ENCODE peak calls at places on chromosome 12, in four cellular contexts. W, R, Q and Z are unnamed samples. For H3K4me1, the result is how much of the 10 kb centered on the place peaks cover.

GRCh38 chr12:77232045-77232444 is 166.7 kb upstream of the E2F7 start:
- DNase-seq in W (peak), R (no peak), Q (no peak), Z (no peak)

GRCh38 chr12:106271575-106272505 is 24.0 kb upstream of the CKAP4 start:
- DNase-seq in W (no peak), R (no peak), Q (no peak), Z (peak)

GRCh38 chr12:20444595-20445170 is 76.3 kb downstream of the PDE3A start:
- DNase-seq in W (no peak), R (no peak), Q (no peak), Z (no peak)

GRCh38 chr12:3171195-3171591 is 94.0 kb downstream of the TSPAN9 start:
- DNase-seq in W (no peak), R (no peak), Q (no peak), Z (no peak)

GRCh38 chr12:50620050-50620974 is 115.5 kb downstream of the DIP2B start:
- DNase-seq in W (peak), R (peak), Q (no peak), Z (no peak)

GRCh38 chr12:74780458-74781241 is 243.0 kb downstream of the ATXN7L3B start:
- DNase-seq in W (peak), R (no peak), Q (no peak), Z (no peak)

GRCh38 chr12:23906329-23906728 is 43.1 kb downstream of the SOX5 start:
- DNase-seq in W (peak), R (peak), Q (no peak), Z (no peak)

GRCh38 chr12:4562034-4562657 is at the start of gene DYRK4:
- DNase-seq in W (peak), R (peak), Q (peak), Z (peak)

GRCh38 chr12:26373606-26374495 is 178.5 kb downstream of the SSPN start:
- DNase-seq in W (peak), R (no peak), Q (no peak), Z (no peak)

GRCh38 chr12:132729541-132730320 is 19.1 kb downstream of the PGAM5 start:
- DNase-seq in W (peak), R (no peak), Q (no peak), Z (no peak)

GRCh38 chr12:29921307-29921706 is 137.6 kb upstream of the TMTC1 start:
- DNase-seq in W (peak), R (no peak), Q (no peak), Z (no peak)

GRCh38 chr12:49428652-49429549 is 61.6 kb downstream of the SPATS2 start:
- DNase-seq in W (peak), R (no peak), Q (no peak), Z (no peak)

GRCh38 chr12:122899887-122900286 is 4.0 kb upstream of the VPS37B start:
- DNase-seq in W (no peak), R (no peak), Q (no peak), Z (no peak)

GRCh38 chr12:124506145-124506831 is 61.1 kb downstream of the NCOR2 start:
- DNase-seq in W (peak), R (no peak), Q (peak), Z (peak)

GRCh38 chr12:76260390-76260748 is 87.8 kb downstream of the BBS10 start:
- DNase-seq in W (peak), R (no peak), Q (no peak), Z (no peak)

GRCh38 chr12:43676183-43676813 is 82.3 kb downstream of the PUS7L start:
- DNase-seq in W (peak), R (peak), Q (no peak), Z (peak)

GRCh38 chr12:101732318-101732717 is 6.9 kb downstream of the SYCP3 start:
- DNase-seq in W (no peak), R (no peak), Q (no peak), Z (no peak)

GRCh38 chr12:104903648-104904423 is 54.3 kb downstream of the SLC41A2 start:
- DNase-seq in W (no peak), R (no peak), Q (no peak), Z (peak)

GRCh38 chr12:31517994-31518393 is 72.9 kb downstream of the DENND5B start:
- DNase-seq in W (peak), R (no peak), Q (no peak), Z (no peak)

GRCh38 chr12:65891987-65892481 is 67.8 kb downstream of the HMGA2 start:
- DNase-seq in W (peak), R (no peak), Q (peak), Z (peak)

GRCh38 chr12:82817368-82817767 is 130.7 kb downstream of the TMTC2 start:
- DNase-seq in W (peak), R (no peak), Q (no peak), Z (no peak)

GRCh38 chr12:48160807-48161206 is 3.5 kb upstream of the ASB8 start:
- DNase-seq in W (peak), R (no peak), Q (no peak), Z (peak)

GRCh38 chr12:2084553-2085296 is 31.9 kb downstream of the CACNA1C start:
- DNase-seq in W (peak), R (no peak), Q (no peak), Z (no peak)

GRCh38 chr12:47766496-47767196 is 6.4 kb upstream of the SLC48A1 start:
- DNase-seq in W (no peak), R (peak), Q (no peak), Z (no peak)

GRCh38 chr12:5254703-5255102 is 177.2 kb upstream of the NTF3 start:
- DNase-seq in W (peak), R (no peak), Q (no peak), Z (no peak)

GRCh38 chr12:95424271-95424994 is 49.5 kb upstream of the METAP2 start:
- DNase-seq in W (no peak), R (no peak), Q (no peak), Z (peak)

GRCh38 chr12:127803545-127803944 is 463.4 kb upstream of the TMEM132C start:
- DNase-seq in W (peak), R (no peak), Q (no peak), Z (no peak)

GRCh38 chr12:87953257-87953860 is 75.8 kb downstream of the C12orf50 start:
- DNase-seq in W (peak), R (peak), Q (no peak), Z (no peak)

GRCh38 chr12:125852116-125852515 is 786.9 kb downstream of the AACS start:
- DNase-seq in W (no peak), R (no peak), Q (no peak), Z (no peak)

GRCh38 chr12:80777587-80777986 is 60.9 kb downstream of the MYF5 start:
- DNase-seq in W (peak), R (no peak), Q (no peak), Z (no peak)

GRCh38 chr12:77746108-77746507 is 84.6 kb upstream of the NAV3 start:
- DNase-seq in W (no peak), R (no peak), Q (no peak), Z (no peak)

GRCh38 chr12:29208935-29209701 is 60.0 kb downstream of the FAR2 start:
- DNase-seq in W (no peak), R (no peak), Q (peak), Z (no peak)

GRCh38 chr12:6264402-6265037 is 46.0 kb upstream of the PLEKHG6 start:
- DNase-seq in W (no peak), R (no peak), Q (peak), Z (no peak)

GRCh38 chr12:89451876-89452275 is 72.7 kb downstream of the GALNT4 start:
- DNase-seq in W (peak), R (peak), Q (no peak), Z (no peak)

GRCh38 chr12:112750971-112751370 is 40.6 kb upstream of the RPH3A start:
- DNase-seq in W (no peak), R (no peak), Q (no peak), Z (no peak)

GRCh38 chr12:97003276-97003675 is 96.2 kb downstream of the NEDD1 start:
- DNase-seq in W (no peak), R (no peak), Q (no peak), Z (no peak)

GRCh38 chr12:31705651-31706050 is 23.2 kb downstream of the AMN1 start:
- DNase-seq in W (no peak), R (no peak), Q (no peak), Z (no peak)

GRCh38 chr12:60441577-60441976 is 845.7 kb downstream of the SLC16A7 start:
- DNase-seq in W (no peak), R (no peak), Q (no peak), Z (no peak)
- H3K4me3 ChIP-seq in W (no peak), R (no peak), Q (no peak), Z (no peak)

GRCh38 chr12:116152268-116152667 is 125.2 kb downstream of the MED13L start:
- DNase-seq in W (peak), R (no peak), Q (no peak), Z (no peak)

GRCh38 chr12:116153096-116153495 is 124.4 kb downstream of the MED13L start:
- DNase-seq in W (no peak), R (no peak), Q (no peak), Z (no peak)

GRCh38 chr12:116155383-116155782 is 122.1 kb downstream of the MED13L start:
- DNase-seq in W (no peak), R (no peak), Q (no peak), Z (no peak)

GRCh38 chr12:116156614-116157013 is 120.9 kb downstream of the MED13L start:
- DNase-seq in W (no peak), R (no peak), Q (no peak), Z (no peak)

DNA sequence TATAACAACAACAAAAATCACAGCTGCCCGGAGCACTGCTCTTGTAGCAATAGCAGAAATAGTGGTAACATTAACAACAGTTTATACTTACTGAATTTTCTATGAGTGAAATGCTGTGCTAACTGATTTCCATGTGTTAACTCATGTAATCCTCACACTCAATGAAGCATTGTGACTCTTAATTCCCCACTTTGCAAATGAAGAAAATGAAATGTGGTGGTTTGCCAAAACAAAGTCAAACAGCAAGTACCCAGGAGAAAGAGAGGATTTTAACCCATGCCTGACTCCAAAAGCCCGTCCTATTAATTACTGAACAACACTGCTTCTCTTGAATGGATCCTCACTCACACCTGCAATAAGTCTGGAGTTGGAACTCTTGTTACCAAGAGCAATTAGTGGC is 123.5 kb downstream of the MED13L start:
- DNase-seq in W (no peak), R (peak), Q (no peak), Z (no peak)
- H3K4me1 ChIP-seq in W (under half), R (half or more), Q (under half), Z (under half)

DNA sequence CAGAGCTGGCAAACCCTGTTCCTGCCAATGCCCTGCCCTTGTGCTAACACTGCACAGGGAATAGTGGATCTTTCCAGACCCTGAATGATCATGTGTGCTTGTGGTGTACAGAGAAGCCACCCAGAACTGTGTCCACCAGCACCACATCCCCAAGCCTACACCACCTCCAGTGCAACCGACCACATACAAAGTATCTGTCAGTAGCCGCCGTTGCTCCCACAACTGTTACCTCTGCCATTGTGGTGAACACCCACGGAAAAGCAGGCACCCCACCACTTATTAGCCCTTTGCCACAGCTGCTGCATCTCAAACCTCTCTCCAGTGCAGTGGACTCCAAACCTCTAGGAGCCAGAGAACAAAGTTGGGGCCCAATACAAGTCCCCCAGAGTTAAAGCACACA is 1049.6 kb downstream of the TRHDE start:
- DNase-seq in W (no peak), R (no peak), Q (no peak), Z (no peak)
- H3K4me3 ChIP-seq in W (no peak), R (no peak), Q (no peak), Z (no peak)

GRCh38 chr12:15688202-15688736 is 100.9 kb downstream of the EPS8 start:
- DNase-seq in W (no peak), R (peak), Q (peak), Z (peak)

GRCh38 chr12:15689751-15690191 is 99.4 kb downstream of the EPS8 start:
- DNase-seq in W (no peak), R (no peak), Q (no peak), Z (no peak)

GRCh38 chr12:15688838-15689237 is 100.3 kb downstream of the EPS8 start:
- DNase-seq in W (no peak), R (peak), Q (no peak), Z (no peak)

GRCh38 chr12:15684896-15685658 is 104.1 kb downstream of the EPS8 start:
- DNase-seq in W (peak), R (no peak), Q (no peak), Z (no peak)

DNA sequence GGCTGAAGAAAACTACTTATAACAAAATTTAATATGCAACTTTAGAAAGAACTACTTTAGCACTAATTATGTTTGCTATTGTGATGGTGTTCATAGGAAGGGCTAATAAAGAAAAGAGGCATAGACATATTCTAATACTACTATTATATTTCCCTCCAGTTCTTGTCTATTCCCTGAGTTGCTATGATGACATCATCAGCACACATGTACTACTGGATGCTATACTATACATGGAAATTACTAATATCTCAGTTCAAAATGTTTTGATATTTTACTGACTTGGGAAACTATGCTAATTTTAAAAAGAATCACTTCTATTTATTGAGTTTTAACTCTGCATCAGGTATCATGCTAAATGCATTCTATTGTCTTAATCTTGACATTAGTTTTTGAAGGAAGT is 101.6 kb downstream of the EPS8 start:
- DNase-seq in W (peak), R (no peak), Q (no peak), Z (no peak)
- H3K4me1 ChIP-seq in W (half or more), R (under half), Q (under half), Z (under half)

DNA sequence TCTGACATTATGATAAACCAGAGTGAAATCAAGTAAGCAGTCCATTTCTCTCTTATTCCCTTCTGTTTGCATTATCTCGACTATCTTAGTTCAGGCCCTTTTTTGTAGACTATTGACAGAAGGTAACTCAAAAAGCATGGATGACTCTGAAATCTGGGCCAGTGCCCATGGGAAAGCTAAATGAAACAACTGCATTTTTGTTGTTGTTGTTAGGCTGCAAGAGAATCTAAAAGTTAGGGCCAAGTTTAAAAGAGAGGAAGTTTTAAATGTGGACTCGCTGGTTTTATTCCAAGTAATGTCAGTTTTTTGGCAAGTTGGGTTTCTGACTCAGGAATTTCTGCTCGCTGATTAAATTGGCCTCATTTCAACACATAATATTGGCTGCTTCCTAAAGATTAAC is 201.1 kb downstream of the PIK3C2G start:
- DNase-seq in W (peak), R (no peak), Q (no peak), Z (no peak)
- H3K4me3 ChIP-seq in W (peak), R (no peak), Q (no peak), Z (no peak)

DNA sequence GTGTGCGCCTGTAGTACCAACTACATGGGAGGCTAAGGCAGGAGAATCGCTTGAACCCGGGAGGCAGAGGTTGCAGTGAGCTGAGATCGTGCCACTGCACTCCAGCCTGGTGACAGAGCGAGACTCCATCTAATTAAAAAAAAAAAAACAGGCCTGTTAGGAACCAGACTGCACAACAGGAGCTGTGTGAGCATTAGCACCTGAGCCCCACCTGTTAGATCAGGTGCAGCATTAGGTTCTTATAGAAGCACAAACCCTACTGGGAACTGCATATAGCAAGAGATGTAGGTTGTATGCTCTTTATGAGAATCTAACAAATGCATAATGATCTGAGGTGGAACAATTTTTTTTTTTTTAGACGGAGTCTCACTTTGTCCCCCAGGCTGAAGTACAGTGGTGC is 8.6 kb downstream of the ATXN2 start:
- DNase-seq in W (no peak), R (no peak), Q (no peak), Z (no peak)
- H3K4me1 ChIP-seq in W (under half), R (under half), Q (under half), Z (under half)

GRCh38 chr12:57194253-57194652 is 22.3 kb upstream of the NXPH4 start:
- DNase-seq in W (no peak), R (no peak), Q (no peak), Z (no peak)
- H3K4me3 ChIP-seq in W (no peak), R (no peak), Q (no peak), Z (no peak)

GRCh38 chr12:41217731-41218130 is 29.6 kb downstream of the PDZRN4 start:
- DNase-seq in W (no peak), R (no peak), Q (no peak), Z (no peak)

GRCh38 chr12:41212625-41213024 is 24.5 kb downstream of the PDZRN4 start:
- DNase-seq in W (no peak), R (no peak), Q (no peak), Z (no peak)

GRCh38 chr12:41213107-41213506 is 25.0 kb downstream of the PDZRN4 start:
- DNase-seq in W (no peak), R (no peak), Q (no peak), Z (no peak)

GRCh38 chr12:41211466-41211865 is 23.3 kb downstream of the PDZRN4 start:
- DNase-seq in W (no peak), R (no peak), Q (no peak), Z (no peak)

GRCh38 chr12:41213648-41214047 is 25.5 kb downstream of the PDZRN4 start:
- DNase-seq in W (no peak), R (no peak), Q (no peak), Z (no peak)
- H3K4me1 ChIP-seq in W (under half), R (under half), Q (under half), Z (under half)

DNA sequence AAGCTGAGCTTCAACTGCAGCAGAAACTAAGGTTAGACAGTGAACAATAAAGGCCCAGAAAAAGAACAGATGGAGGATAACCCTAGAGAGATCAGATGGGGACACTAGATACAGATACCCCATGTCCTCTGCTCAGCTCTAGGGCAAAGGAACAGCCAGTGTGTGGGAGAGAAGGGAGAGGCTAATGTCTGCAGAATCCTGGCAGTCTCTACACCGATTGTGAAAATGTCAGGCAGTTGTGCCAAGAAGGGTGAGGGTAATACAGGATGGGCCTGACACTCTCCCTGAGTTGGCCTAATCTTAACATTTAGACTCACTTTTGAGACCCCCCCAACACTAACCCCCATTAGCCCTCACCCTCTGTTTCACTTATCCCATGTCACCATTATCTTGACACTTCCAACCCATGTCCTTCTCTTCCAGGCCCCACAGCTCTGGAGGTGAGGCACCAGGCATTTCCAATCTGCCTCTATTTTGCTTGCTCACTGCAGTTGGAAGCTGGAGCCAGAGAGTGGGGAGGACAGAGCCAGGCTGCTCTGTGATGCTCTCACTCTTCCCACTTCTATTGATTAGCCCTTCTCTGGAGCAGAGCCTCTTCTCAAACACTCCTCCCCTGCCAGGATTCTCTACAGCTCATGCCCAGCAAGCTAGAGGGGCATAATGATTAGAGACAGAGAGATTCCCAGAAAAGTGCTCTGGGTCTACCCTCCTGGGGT is 3.0 kb upstream of the BLOC1S1 start:
- DNase-seq in W (peak), R (no peak), Q (no peak), Z (no peak)
- H3K4me3 ChIP-seq in W (no peak), R (no peak), Q (no peak), Z (no peak)

DNA sequence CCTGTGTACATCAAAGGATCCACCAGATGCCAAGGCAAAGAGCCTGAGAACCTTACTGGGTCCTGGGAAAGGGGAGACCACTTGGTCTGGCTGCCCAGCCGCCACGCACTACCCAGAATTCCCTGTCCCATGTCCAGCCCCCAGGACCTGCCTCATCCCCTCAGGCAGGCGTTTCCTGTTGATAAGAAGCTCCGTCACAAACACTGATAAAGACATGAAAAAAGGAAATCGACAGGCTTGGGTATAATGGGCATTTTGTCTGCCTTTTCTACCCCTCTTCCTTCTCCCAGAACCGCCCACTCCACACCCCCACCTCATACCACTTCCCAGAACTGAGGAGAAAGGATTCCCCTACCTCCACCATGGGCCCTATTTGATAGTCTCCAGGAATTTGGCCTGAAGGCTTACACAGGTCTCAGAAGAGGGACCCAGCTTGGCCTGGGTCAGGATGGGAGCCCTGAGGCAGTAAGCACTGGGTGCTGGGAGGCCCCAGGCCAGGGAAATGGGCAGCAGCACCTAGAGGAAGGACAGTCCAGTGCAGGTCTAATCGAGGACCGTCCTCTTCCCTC is 18.8 kb downstream of the ACVRL1 start:
- DNase-seq in W (no peak), R (no peak), Q (no peak), Z (no peak)
- H3K4me1 ChIP-seq in W (under half), R (under half), Q (under half), Z (under half)